ENCODE peak calls at places on chromosomes 3 and 15, in eight cellular contexts. X is fibroblast of lung, T is GM12864, P is progenitor cell of endocrine pancreas, A is astrocyte of the spinal cord, W is AG04450, C is lower leg skin, I is breast epithelium. E is an unnamed sample.

GRCh38 chr3:190517696-190518095 is 3.8 kb downstream of the IL1RAP start:
- DNase-seq in X (peak), T (no peak), P (no peak), A (peak), W (no peak), C (no peak), I (no peak), E (no peak)

GRCh38 chr15:67407709-67408257 is 113.1 kb upstream of the C15orf61 start:
- DNase-seq in X (no peak), T (no peak), P (no peak), A (no peak), W (no peak), C (no peak), I (no peak), E (no peak)

GRCh38 chr15:90402230-90402629 is 14.2 kb downstream of the IQGAP1 start:
- DNase-seq in X (peak), T (no peak), P (no peak), A (peak), W (peak), C (peak), I (no peak), E (no peak)

GRCh38 chr15:69956417-69956816 is 141.3 kb downstream of the TLE3 start:
- DNase-seq in X (no peak), T (no peak), P (no peak), A (no peak), W (no peak), C (no peak), I (no peak), E (no peak)

GRCh38 chr3:97932387-97932801 is 39.8 kb downstream of the RIOX2 start:
- DNase-seq in X (peak), T (no peak), P (no peak), A (no peak), W (no peak), C (no peak), I (no peak), E (no peak)

GRCh38 chr3:71478568-71478967 is 105.0 kb downstream of the FOXP1 start:
- DNase-seq in X (no peak), T (no peak), P (no peak), A (no peak), W (no peak), C (no peak), I (no peak), E (no peak)

GRCh38 chr3:15295506-15295905 is 36.9 kb downstream of the SH3BP5 start:
- DNase-seq in X (peak), T (no peak), P (no peak), A (peak), W (no peak), C (peak), I (no peak), E (no peak)

GRCh38 chr3:13972679-13973379 is 93.0 kb upstream of the WNT7A start:
- DNase-seq in X (no peak), T (no peak), P (no peak), A (no peak), W (no peak), C (no peak), I (no peak), E (no peak)

GRCh38 chr3:161475905-161476304 is 20.7 kb upstream of the OTOL1 start:
- DNase-seq in X (no peak), T (no peak), P (no peak), A (peak), W (no peak), C (no peak), I (no peak), E (no peak)

GRCh38 chr3:396293-396692 is 199.7 kb downstream of the CHL1 start:
- DNase-seq in X (peak), T (no peak), P (no peak), A (no peak), W (no peak), C (no peak), I (no peak), E (no peak)

GRCh38 chr3:157559401-157559800 is 56.2 kb upstream of the VEPH1 start:
- DNase-seq in X (no peak), T (no peak), P (no peak), A (no peak), W (no peak), C (no peak), I (no peak), E (no peak)

GRCh38 chr3:45807645-45808540 is 11.6 kb upstream of the SLC6A20 start:
- DNase-seq in X (no peak), T (no peak), P (no peak), A (no peak), W (no peak), C (no peak), I (no peak), E (no peak)

GRCh38 chr15:92069308-92070244 is 216.1 kb downstream of the SLCO3A1 start:
- DNase-seq in X (peak), T (no peak), P (no peak), A (peak), W (peak), C (peak), I (no peak), E (no peak)

GRCh38 chr15:59399465-59400102 is 26.9 kb upstream of the MYO1E start:
- DNase-seq in X (no peak), T (peak), P (no peak), A (no peak), W (no peak), C (peak), I (no peak), E (no peak)

GRCh38 chr3:194990454-194991337 is 280.3 kb downstream of the XXYLT1 start:
- DNase-seq in X (no peak), T (no peak), P (no peak), A (no peak), W (no peak), C (no peak), I (no peak), E (peak)

DNA sequence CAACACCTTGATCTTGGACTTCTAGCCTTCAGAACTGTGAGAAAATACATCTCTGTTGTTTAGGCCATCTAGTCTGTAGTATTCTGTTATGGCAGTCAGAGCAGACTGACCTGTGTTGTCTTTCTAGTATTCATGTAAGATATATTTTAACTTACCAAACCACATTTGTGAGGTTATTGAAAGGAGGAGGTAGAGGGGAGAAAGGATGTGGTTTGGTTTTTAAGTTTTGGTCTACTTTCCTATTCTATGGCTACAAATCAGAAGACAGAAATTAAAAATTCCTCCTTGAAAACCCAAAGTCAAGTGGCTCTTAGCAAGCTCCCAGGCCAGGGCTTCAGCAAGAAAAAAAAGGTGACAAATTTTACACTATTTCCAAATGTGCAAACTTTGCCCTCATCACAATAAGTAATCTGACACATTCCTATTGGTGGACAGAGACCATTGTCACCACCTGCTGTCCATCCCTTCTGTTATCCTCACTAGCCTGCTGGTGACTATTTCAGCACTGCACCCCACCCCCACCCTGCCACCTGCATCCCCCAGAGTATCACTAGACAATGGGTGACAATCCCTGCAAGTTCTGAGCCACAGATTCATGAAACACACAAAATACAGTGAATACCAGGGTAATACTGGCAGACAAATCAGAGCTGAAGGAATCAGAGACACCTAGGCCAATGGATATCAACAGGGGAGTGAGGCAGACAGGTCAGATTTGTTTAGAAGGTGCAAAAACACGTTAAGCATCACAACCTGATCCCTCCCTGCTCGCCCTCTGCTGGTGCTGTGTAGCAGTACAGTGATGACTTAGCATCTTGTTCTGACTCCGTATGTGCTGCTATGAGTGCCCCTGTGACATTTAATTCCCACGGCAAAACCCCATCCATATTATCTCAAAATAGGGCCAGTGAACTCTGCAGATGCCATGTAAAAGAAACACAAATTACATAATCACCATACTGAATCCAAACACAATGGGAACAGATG is 79.0 kb upstream of the DCLK3 start:
- DNase-seq in X (peak), T (no peak), P (peak), A (peak), W (no peak), C (no peak), I (no peak), E (no peak)
- TF ChIP-seq CTCF in X (peak), T (peak), P (peak), A (peak), W (peak), C (no peak), I (no peak), E (peak)

GRCh38 chr3:119598410-119599098 is 869 bp downstream of the PLA1A start:
- DNase-seq in X (no peak), T (peak), P (no peak), A (no peak), W (no peak), C (no peak), I (no peak), E (no peak)

GRCh38 chr3:119602676-119603075 is 5.0 kb downstream of the PLA1A start:
- DNase-seq in X (no peak), T (no peak), P (no peak), A (no peak), W (no peak), C (no peak), I (no peak), E (no peak)

GRCh38 chr3:119601154-119601553 is 3.5 kb downstream of the PLA1A start:
- DNase-seq in X (no peak), T (no peak), P (no peak), A (no peak), W (no peak), C (no peak), I (no peak), E (no peak)

GRCh38 chr3:119599558-119600174 is 2.0 kb downstream of the PLA1A start:
- DNase-seq in X (no peak), T (no peak), P (no peak), A (no peak), W (no peak), C (no peak), I (no peak), E (no peak)

GRCh38 chr3:119600732-119601131 is 3.0 kb downstream of the PLA1A start:
- DNase-seq in X (no peak), T (peak), P (no peak), A (no peak), W (no peak), C (no peak), I (no peak), E (no peak)
- TF ChIP-seq CTCF in X (peak), T (peak), P (peak), A (peak), W (peak), C (no peak), I (no peak), E (no peak)

GRCh38 chr3:108106449-108106848 is 15.6 kb upstream of the CD47 start:
- DNase-seq in X (no peak), T (no peak), P (no peak), A (no peak), W (no peak), C (no peak), I (no peak), E (no peak)

GRCh38 chr3:108106031-108106430 is 15.2 kb upstream of the CD47 start:
- DNase-seq in X (peak), T (no peak), P (no peak), A (peak), W (no peak), C (no peak), I (no peak), E (no peak)

GRCh38 chr3:108102420-108103039 is 11.7 kb upstream of the CD47 start:
- DNase-seq in X (no peak), T (no peak), P (no peak), A (no peak), W (no peak), C (no peak), I (no peak), E (no peak)

GRCh38 chr3:108103040-108103751 is 12.4 kb upstream of the CD47 start:
- DNase-seq in X (no peak), T (no peak), P (no peak), A (no peak), W (no peak), C (no peak), I (no peak), E (no peak)

DNA sequence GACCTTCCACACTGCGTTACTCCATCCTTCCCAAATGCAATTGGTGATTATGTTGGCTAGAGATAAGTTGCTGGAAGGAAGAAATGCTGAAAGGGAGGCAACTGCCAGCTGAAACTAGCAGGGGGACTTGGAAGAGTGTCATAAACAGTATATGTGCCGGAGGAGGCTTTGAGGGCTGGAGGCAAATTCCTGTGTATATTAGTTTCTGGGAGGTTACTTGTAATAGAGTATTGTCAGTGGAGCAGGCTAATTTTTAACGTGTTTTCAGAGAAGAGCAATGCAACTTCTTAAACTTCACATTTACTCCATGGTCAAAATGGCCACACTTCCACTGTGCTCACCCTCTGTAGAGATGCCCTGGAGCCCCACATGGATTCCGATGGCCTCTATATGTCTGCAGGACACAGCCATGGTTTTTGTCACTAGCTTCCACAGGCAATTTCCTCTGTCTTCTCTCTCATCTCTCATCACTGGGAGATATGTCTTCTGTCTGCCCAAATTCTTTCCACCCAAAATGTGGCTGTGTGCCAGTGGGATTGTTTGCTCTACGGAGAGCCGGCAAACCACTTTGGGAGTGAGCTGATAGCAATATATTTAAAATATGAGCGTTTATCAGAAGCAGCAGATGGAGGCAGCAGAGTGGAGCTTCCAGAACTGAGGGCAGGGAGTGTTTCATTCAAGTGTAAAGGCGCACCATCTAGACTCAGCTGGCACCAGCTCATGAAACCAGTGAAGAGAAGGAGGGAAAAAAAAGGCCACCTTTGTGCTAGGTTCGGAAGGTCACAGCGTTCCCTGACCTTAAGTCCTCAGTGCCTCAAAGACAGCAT is 13.4 kb upstream of the CD47 start:
- DNase-seq in X (peak), T (no peak), P (no peak), A (no peak), W (no peak), C (no peak), I (no peak), E (no peak)
- TF ChIP-seq CTCF in X (no peak), T (no peak), P (no peak), A (no peak), W (no peak), C (no peak), I (no peak), E (no peak)

GRCh38 chr15:85455851-85456250 is 75.4 kb downstream of the AKAP13 start:
- DNase-seq in X (no peak), T (no peak), P (no peak), A (no peak), W (no peak), C (no peak), I (no peak), E (no peak)
- TF ChIP-seq CTCF in X (no peak), T (no peak), P (no peak), A (no peak), W (no peak), C (no peak), I (no peak), E (no peak)

GRCh38 chr3:187066228-187066995 is 72.9 kb downstream of the RPL39L start:
- DNase-seq in X (peak), T (peak), P (no peak), A (peak), W (no peak), C (no peak), I (no peak), E (no peak)
- TF ChIP-seq CTCF in X (peak), T (peak), P (peak), A (peak), W (peak), C (no peak), I (no peak), E (peak)

GRCh38 chr3:8500966-8501365 is 657 bp upstream of the LMCD1 start:
- DNase-seq in X (no peak), T (no peak), P (no peak), A (no peak), W (no peak), C (no peak), I (no peak), E (no peak)

GRCh38 chr3:8503461-8503860 is 1.8 kb downstream of the LMCD1 start:
- DNase-seq in X (no peak), T (no peak), P (no peak), A (peak), W (no peak), C (no peak), I (no peak), E (no peak)

GRCh38 chr3:8500208-8500961 is 1.2 kb upstream of the LMCD1 start:
- DNase-seq in X (no peak), T (no peak), P (peak), A (peak), W (peak), C (no peak), I (no peak), E (no peak)

GRCh38 chr3:8499181-8499611 is 2.4 kb upstream of the LMCD1 start:
- DNase-seq in X (no peak), T (no peak), P (no peak), A (peak), W (no peak), C (no peak), I (no peak), E (no peak)

GRCh38 chr3:8501388-8502131 is at the start of gene LMCD1:
- DNase-seq in X (peak), T (peak), P (peak), A (peak), W (peak), C (peak), I (peak), E (peak)
- TF ChIP-seq CTCF in X (no peak), T (no peak), P (peak), A (peak), W (peak), C (no peak), I (no peak), E (peak)